ENCODE peak calls at places on chromosomes 4 and X, in four cellular contexts. O is IMR-90, T is mesendoderm, Z is H1. C is an unnamed sample.

GRCh38 chr4:118834960-118835895 is 698 bp downstream of the SEC24D start:
- DNase-seq in O (peak), T (peak), Z (no peak), C (peak)

GRCh38 chrX:22396408-22396807 is 123.7 kb downstream of the CBLL2 start:
- DNase-seq in O (peak), T (no peak), Z (no peak), C (no peak)

GRCh38 chr4:7909966-7910720 is 29.5 kb downstream of the AFAP1 start:
- DNase-seq in O (peak), T (no peak), Z (no peak), C (no peak)

GRCh38 chr4:185592438-185592837 is 57.1 kb upstream of the PDLIM3 start:
- DNase-seq in O (no peak), T (no peak), Z (no peak), C (no peak)

GRCh38 chr4:119016636-119017035 is 119.0 kb upstream of the MYOZ2 start:
- DNase-seq in O (peak), T (no peak), Z (no peak), C (no peak)

GRCh38 chr4:113384600-113384999 is 335.1 kb downstream of the ANK2 start:
- DNase-seq in O (peak), T (no peak), Z (no peak), C (no peak)

GRCh38 chr4:169272265-169272886 is 1.6 kb upstream of the SH3RF1 start:
- DNase-seq in O (peak), T (no peak), Z (no peak), C (no peak)

GRCh38 chrX:139758809-139759208 is 50.8 kb upstream of the MCF2 start:
- DNase-seq in O (no peak), T (no peak), Z (no peak), C (no peak)

GRCh38 chrX:14420876-14421275 is 108.5 kb upstream of the GLRA2 start:
- DNase-seq in O (no peak), T (no peak), Z (no peak), C (no peak)

GRCh38 chrX:67718926-67719325 is 175.1 kb downstream of the AR start:
- DNase-seq in O (no peak), T (no peak), Z (no peak), C (no peak)

GRCh38 chrX:9885150-9885549 is 82.0 kb upstream of the CLDN34 start:
- DNase-seq in O (peak), T (peak), Z (peak), C (peak)

GRCh38 chr4:176077561-176077960 is 11.9 kb downstream of the WDR17 start:
- DNase-seq in O (no peak), T (no peak), Z (no peak), C (no peak)

GRCh38 chrX:22314211-22314610 is 41.5 kb downstream of the CBLL2 start:
- DNase-seq in O (no peak), T (peak), Z (no peak), C (no peak)

GRCh38 chr4:139817657-139818452 is 152.2 kb downstream of the MGST2 start:
- DNase-seq in O (no peak), T (no peak), Z (no peak), C (no peak)

GRCh38 chr4:6608758-6609414 is 31.6 kb upstream of the MRFAP1 start:
- DNase-seq in O (no peak), T (peak), Z (peak), C (peak)

GRCh38 chrX:115494133-115494532 is 66.8 kb upstream of the PLS3 start:
- DNase-seq in O (peak), T (no peak), Z (no peak), C (no peak)

GRCh38 chr4:80266267-80266901 is at the start of gene FGF5:
- DNase-seq in O (peak), T (peak), Z (peak), C (peak)

GRCh38 chr4:153573881-153574807 is 108.0 kb downstream of the TMEM131L start:
- DNase-seq in O (peak), T (peak), Z (no peak), C (no peak)

DNA sequence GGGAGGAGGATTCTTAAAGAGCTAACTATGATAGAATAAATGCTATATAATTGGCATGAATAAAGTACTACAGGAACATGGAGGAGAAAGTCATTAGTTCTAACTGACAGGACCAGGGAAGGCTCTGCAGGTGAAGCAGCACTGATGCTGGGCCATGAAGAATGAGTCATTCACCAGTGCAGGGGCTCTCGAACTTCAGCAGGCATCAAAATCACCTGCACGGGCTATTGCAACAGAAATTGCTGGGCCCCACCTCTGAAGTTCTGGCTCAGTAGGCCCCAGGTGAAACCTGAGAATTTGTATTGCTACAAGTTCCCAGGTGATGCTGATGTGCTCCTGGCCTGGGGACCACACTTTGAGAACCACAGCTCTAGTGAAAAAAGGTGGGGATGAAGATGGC is 33.7 kb downstream of the TMEM150C start:
- DNase-seq in O (no peak), T (no peak), Z (no peak), C (no peak)
- H3K18ac ChIP-seq in O (no peak), T (no peak), Z (no peak), C (no peak)

GRCh38 chr4:79081973-79082372 is 142.7 kb upstream of the PAQR3 start:
- DNase-seq in O (no peak), T (no peak), Z (no peak), C (no peak)

GRCh38 chr4:79087091-79087490 is 147.9 kb upstream of the PAQR3 start:
- DNase-seq in O (no peak), T (no peak), Z (no peak), C (no peak)

GRCh38 chr4:79083406-79084010 is 144.3 kb upstream of the PAQR3 start:
- DNase-seq in O (no peak), T (no peak), Z (no peak), C (no peak)

GRCh38 chr4:79078339-79078738 is 139.1 kb upstream of the PAQR3 start:
- DNase-seq in O (no peak), T (no peak), Z (no peak), C (no peak)

DNA sequence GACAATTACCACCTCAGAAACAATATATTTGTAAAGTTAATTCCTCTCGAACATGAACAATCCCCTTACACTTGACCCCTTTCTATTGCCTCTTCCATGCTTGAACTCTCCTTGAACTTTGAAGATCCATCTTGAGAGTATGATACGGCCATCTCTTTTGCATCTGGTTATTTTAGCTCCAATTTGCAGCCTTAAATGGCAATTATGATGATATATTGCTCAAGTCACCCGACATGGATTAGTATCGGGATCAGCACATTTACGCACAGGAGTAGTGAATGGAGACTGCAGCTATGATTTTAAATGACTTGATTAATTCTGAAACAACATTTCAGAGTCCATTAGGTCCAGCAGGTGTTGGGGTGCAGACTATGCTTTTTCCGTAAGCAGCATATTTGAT is 143.8 kb upstream of the PAQR3 start:
- DNase-seq in O (no peak), T (no peak), Z (no peak), C (no peak)
- H4K5ac ChIP-seq in O (no peak), T (no peak), Z (no peak), C (no peak)

DNA sequence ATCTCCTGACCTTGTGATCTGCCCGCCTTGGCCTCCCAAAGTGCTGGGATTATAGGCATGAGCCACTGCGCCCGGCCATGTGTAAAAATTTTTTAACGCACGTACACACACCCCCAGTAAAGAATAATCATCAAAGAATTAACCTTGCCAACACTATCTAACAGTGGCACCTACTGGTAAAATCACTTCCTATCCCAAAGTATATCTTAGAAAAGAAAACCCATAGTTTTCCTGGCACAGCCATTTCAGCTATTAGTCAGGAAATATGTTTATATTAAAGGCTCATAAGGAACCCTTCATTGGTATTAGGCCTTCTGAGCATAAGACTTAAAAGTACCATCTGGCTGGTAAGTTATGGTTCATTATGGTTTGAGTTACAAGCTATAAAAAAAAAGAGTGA is 14.1 kb downstream of the S100G start:
- DNase-seq in O (peak), T (no peak), Z (no peak), C (no peak)
- H3K9ac ChIP-seq in O (no peak), T (no peak), Z (no peak), C (no peak)

GRCh38 chr4:123841431-123842121 is 445.0 kb downstream of the SPRY1 start:
- DNase-seq in O (no peak), T (no peak), Z (no peak), C (no peak)
- H3K18ac ChIP-seq in O (peak), T (no peak), Z (no peak), C (no peak)

GRCh38 chrX:23810279-23810678 is 27.3 kb downstream of the SAT1 start:
- DNase-seq in O (no peak), T (no peak), Z (no peak), C (no peak)
- H4K5ac ChIP-seq in O (no peak), T (no peak), Z (no peak), C (no peak)